ENCODE peak calls at places on chromosome 5, in four cellular contexts. D is A549, Q is HFF-Myc, G is fibroblast of mammary gland. Y is an unnamed sample.

GRCh38 chr5:147558826-147559225 is 49.0 kb upstream of the DPYSL3 start:
- DNase-seq in D (peak), Q (peak), G (peak), Y (no peak)

GRCh38 chr5:131977212-131977604 is 31.7 kb upstream of the MEIKIN start:
- DNase-seq in D (no peak), Q (no peak), G (no peak), Y (no peak)

GRCh38 chr5:5209101-5209500 is 69.0 kb downstream of the ADAMTS16 start:
- DNase-seq in D (no peak), Q (peak), G (peak), Y (no peak)

GRCh38 chr5:33891731-33892418 is at the start of gene ADAMTS12:
- DNase-seq in D (no peak), Q (no peak), G (peak), Y (peak)

GRCh38 chr5:179417696-179418095 is 72.4 kb upstream of the ADAMTS2 start:
- DNase-seq in D (no peak), Q (no peak), G (no peak), Y (no peak)

GRCh38 chr5:91141642-91142041 is 241.5 kb downstream of the ARRDC3 start:
- DNase-seq in D (no peak), Q (no peak), G (no peak), Y (no peak)

GRCh38 chr5:72938206-72938605 is 17.6 kb upstream of the FCHO2 start:
- DNase-seq in D (no peak), Q (no peak), G (no peak), Y (no peak)

GRCh38 chr5:176535655-176536131 is 1.5 kb downstream of the RNF44 start:
- DNase-seq in D (no peak), Q (no peak), G (no peak), Y (no peak)

GRCh38 chr5:15013654-15014463 is 142.3 kb upstream of the ANKH start:
- DNase-seq in D (peak), Q (peak), G (peak), Y (no peak)

GRCh38 chr5:136025900-136026299 is 2.9 kb upstream of the TGFBI start:
- DNase-seq in D (no peak), Q (no peak), G (peak), Y (no peak)

GRCh38 chr5:172147857-172148256 is 40.2 kb downstream of the STK10 start:
- DNase-seq in D (no peak), Q (no peak), G (no peak), Y (no peak)

GRCh38 chr5:137598341-137598740 is 99.2 kb upstream of the SPOCK1 start:
- DNase-seq in D (no peak), Q (no peak), G (no peak), Y (no peak)

GRCh38 chr5:56594821-56595220 is 220.5 kb upstream of the MAP3K1 start:
- DNase-seq in D (no peak), Q (no peak), G (no peak), Y (no peak)

GRCh38 chr5:5141011-5141599 is 975 bp downstream of the ADAMTS16 start:
- DNase-seq in D (no peak), Q (no peak), G (no peak), Y (no peak)

GRCh38 chr5:144468542-144468941 is 297.9 kb downstream of the KCTD16 start:
- DNase-seq in D (no peak), Q (no peak), G (no peak), Y (no peak)

GRCh38 chr5:157571357-157571827 is 4.2 kb downstream of the ADAM19 start:
- DNase-seq in D (no peak), Q (no peak), G (no peak), Y (no peak)

GRCh38 chr5:14582797-14583137 is 1.2 kb downstream of the OTULINL start:
- DNase-seq in D (no peak), Q (no peak), G (no peak), Y (no peak)

GRCh38 chr5:67842806-67843205 is 372.8 kb upstream of the PIK3R1 start:
- DNase-seq in D (no peak), Q (peak), G (peak), Y (no peak)

GRCh38 chr5:23316060-23316591 is 191.3 kb upstream of the PRDM9 start:
- DNase-seq in D (no peak), Q (no peak), G (peak), Y (no peak)

GRCh38 chr5:166285385-166285784 is 2006.1 kb upstream of the WWC1 start:
- DNase-seq in D (no peak), Q (no peak), G (no peak), Y (no peak)

DNA sequence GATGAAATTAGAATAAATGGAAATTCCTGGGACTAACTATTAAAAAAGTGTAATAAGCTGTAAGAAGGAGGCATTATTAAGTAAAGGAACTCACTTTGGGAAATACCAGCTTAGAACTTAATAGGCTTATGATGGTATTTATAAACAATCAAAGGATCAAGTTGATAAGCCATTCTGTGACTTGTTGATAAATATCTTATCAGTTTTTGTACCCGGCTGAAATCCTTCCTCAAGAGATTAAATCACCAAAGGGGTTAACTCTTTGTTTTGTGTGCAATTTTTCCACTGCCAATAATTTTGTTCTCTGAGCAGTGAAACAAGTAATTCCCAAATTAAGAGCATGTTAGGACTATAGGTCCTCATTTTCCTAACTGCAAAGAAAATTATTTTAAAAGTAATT is 70.7 kb upstream of the BDP1 start:
- DNase-seq in D (no peak), Q (no peak), G (no peak), Y (no peak)
- TF ChIP-seq CTCF in D (no peak), Q (no peak), G (no peak), Y (no peak)

GRCh38 chr5:140795259-140795641 is 598 bp downstream of the PCDHA2 start:
- DNase-seq in D (peak), Q (no peak), G (no peak), Y (no peak)
- TF ChIP-seq CTCF in D (no peak), Q (no peak), G (peak), Y (no peak)

GRCh38 chr5:162956570-162956969 is 480.8 kb upstream of the CCNG1 start:
- DNase-seq in D (no peak), Q (no peak), G (no peak), Y (no peak)
- TF ChIP-seq CTCF in D (no peak), Q (no peak), G (no peak), Y (no peak)

GRCh38 chr5:177601577-177602457 is 1.9 kb downstream of the B4GALT7 start:
- DNase-seq in D (peak), Q (no peak), G (no peak), Y (no peak)
- TF ChIP-seq CTCF in D (peak), Q (no peak), G (peak), Y (no peak)

GRCh38 chr5:134813407-134813806 is 32.4 kb upstream of the C5orf24 start:
- DNase-seq in D (no peak), Q (no peak), G (no peak), Y (no peak)
- TF ChIP-seq CTCF in D (no peak), Q (no peak), G (no peak), Y (no peak)

GRCh38 chr5:54087436-54087835 is 222.9 kb downstream of the ARL15 start:
- DNase-seq in D (no peak), Q (peak), G (peak), Y (no peak)

GRCh38 chr5:54088081-54088480 is 222.3 kb downstream of the ARL15 start:
- DNase-seq in D (no peak), Q (no peak), G (no peak), Y (no peak)

GRCh38 chr5:54093081-54093492 is 217.3 kb downstream of the ARL15 start:
- DNase-seq in D (no peak), Q (no peak), G (no peak), Y (no peak)

GRCh38 chr5:54091416-54092130 is 218.8 kb downstream of the ARL15 start:
- DNase-seq in D (no peak), Q (no peak), G (no peak), Y (no peak)

DNA sequence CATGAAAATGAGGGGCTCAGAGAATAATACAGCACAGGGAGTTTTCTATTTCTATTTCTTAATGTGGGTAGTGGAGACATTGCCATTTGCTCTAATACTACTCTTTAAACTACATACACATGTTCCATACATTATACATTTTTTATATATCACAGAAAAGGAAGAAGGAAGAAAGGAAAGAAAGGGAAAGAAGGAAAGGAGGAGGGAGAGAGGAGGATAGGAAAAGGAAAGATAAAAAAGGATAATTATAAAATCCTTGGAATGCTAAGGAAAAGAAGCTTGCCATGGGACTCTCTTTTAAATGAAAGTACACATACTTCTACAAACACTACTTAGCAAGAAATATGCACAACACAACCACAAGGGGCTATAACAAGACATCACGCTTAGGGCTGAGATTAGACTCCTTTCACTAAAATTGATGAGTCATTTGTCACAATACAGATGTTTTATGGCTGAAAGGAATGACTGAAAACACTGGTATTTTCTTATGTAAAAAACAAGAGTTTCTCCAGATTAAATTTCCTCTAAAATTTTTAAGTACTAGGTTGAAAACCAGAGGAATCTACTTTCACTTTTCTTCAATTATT is 219.8 kb downstream of the ARL15 start:
- DNase-seq in D (peak), Q (peak), G (peak), Y (no peak)
- TF ChIP-seq CTCF in D (no peak), Q (peak), G (peak), Y (no peak)